ENCODE peak calls at places on chromosomes 3 and 15, in four cellular contexts. U, V, O and J are unnamed samples. For H3K4me1 and H3K27me3, the result is how much of the 10 kb centered on the place peaks cover.

GRCh38 chr15:57565326-57565725 is 26.4 kb upstream of the MYZAP start:
- DNase-seq in V (no peak), U (no peak), O (peak), J (no peak)

GRCh38 chr3:119401502-119402440 is 61.6 kb downstream of the TMEM39A start:
- DNase-seq in U (no peak), O (peak), V (peak), J (no peak)

GRCh38 chr3:43071313-43071893 is 34.5 kb downstream of the POMGNT2 start:
- DNase-seq in O (peak), V (no peak), U (no peak), J (no peak)

GRCh38 chr3:13021141-13021933 is 51.9 kb downstream of the IQSEC1 start:
- DNase-seq in O (no peak), U (peak), V (no peak), J (no peak)

GRCh38 chr3:134351421-134351820 is 22.8 kb downstream of the AMOTL2 start:
- DNase-seq in U (no peak), V (no peak), O (no peak), J (no peak)

GRCh38 chr3:152638707-152639450 is 196.1 kb upstream of the P2RY1 start:
- DNase-seq in U (no peak), V (no peak), O (no peak), J (no peak)

GRCh38 chr3:195100903-195101591 is 169.9 kb downstream of the XXYLT1 start:
- DNase-seq in U (peak), O (no peak), V (no peak), J (no peak)

GRCh38 chr3:70224337-70224736 is 88.1 kb downstream of the MDFIC2 start:
- DNase-seq in U (no peak), O (peak), V (no peak), J (no peak)

GRCh38 chr3:194633349-194634004 is at the start of gene TMEM44:
- DNase-seq in O (peak), U (peak), V (peak), J (peak)

GRCh38 chr15:92845109-92845508 is 55.0 kb upstream of the CHD2 start:
- DNase-seq in U (peak), V (peak), O (no peak), J (no peak)

GRCh38 chr15:92839696-92840095 is 60.4 kb upstream of the CHD2 start:
- DNase-seq in O (no peak), V (peak), U (no peak), J (peak)

GRCh38 chr15:92843819-92844218 is 56.3 kb upstream of the CHD2 start:
- DNase-seq in O (peak), U (no peak), V (no peak), J (no peak)

GRCh38 chr15:92843326-92843725 is 56.8 kb upstream of the CHD2 start:
- DNase-seq in V (no peak), O (no peak), U (no peak), J (no peak)

DNA sequence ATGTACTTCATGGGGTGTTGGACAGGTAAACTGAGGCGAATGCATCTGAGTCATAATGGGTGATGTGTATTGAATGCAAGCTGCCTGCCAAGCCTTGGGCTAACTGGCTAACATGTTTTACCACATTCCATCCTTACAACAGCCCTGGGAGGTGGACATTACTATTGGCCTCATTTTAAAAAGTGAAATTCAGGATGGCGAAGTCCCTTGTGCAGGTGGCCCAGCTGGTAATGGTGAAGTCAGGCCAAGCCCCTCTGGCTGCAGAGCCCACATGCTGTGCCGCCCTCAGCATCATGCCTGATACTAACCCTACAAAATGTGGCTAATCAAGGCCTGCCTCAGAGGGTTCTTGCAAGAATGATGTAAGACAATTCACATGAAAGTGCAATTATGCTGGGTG is 60.0 kb upstream of the CHD2 start:
- DNase-seq in U (no peak), O (no peak), V (no peak), J (peak)
- H3K4me1 ChIP-seq in U (under half), O (under half), V (under half), J (under half)

DNA sequence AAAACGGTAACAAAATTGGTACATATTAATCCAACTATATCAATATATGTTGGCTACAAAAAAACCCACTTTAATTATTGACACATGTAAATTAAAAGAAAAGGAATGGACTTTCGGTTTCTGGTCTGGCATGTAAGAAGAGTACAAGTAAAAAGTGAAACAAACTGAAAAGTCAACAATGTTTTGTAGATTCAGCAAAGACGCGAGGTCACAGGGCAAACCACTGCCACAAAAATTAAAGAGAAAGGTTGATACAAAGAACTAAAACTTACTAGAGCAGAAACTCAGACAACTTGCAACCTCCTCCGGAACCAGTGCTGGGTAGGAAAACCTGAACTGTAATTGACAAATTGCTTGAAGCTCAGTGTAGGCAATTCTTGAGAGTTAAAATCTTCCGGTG is 110.6 kb upstream of the ARPP21 start:
- DNase-seq in V (peak), U (no peak), O (no peak), J (no peak)
- H3K27me3 ChIP-seq in V (under half), U (under half), O (under half), J (under half)

GRCh38 chr15:73691398-73691797 is 7.2 kb downstream of the CD276 start:
- DNase-seq in O (peak), V (no peak), U (peak), J (no peak)
- TF ChIP-seq CTCF in O (peak), V (no peak), U (no peak), J (no peak)

DNA sequence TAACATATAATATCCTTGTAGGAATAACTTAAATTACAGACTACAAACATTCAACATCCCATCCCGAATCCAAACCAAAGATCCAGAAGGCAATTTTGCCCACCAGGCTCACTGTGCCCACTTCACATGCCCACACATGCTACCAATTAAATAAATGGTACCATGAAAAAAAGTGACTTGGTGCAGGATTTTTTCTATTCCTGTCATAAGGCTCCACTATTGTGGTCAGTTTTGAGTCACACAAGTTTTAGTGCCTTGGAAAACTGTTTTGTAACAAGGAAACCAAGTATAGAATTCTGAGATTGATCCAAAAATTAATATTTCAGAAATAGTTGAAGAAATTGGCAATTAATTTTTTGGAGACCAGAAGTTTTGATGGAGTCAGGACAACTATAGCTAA is 470.1 kb upstream of the THBS1 start:
- DNase-seq in O (no peak), V (no peak), U (no peak), J (no peak)
- H3K4me1 ChIP-seq in O (under half), V (under half), U (under half), J (under half)

GRCh38 chr15:31483053-31483923 is 156.7 kb downstream of the KLF13 start:
- DNase-seq in U (no peak), V (no peak), O (peak), J (no peak)
- H3K27me3 ChIP-seq in U (under half), V (under half), O (under half), J (under half)

GRCh38 chr3:168544097-168544957 is 448.6 kb upstream of the GOLIM4 start:
- DNase-seq in V (no peak), U (no peak), O (peak), J (no peak)
- TF ChIP-seq CTCF in V (no peak), U (no peak), O (peak), J (peak)